ENCODE peak calls at places on chromosomes 12 and 14, in seven cellular contexts. V, P, A, F, T, C and L are unnamed samples.

GRCh38 chr14:53663709-53664108 is 292.9 kb downstream of the BMP4 start:
- DNase-seq in T (peak), P (peak), C (no peak), V (no peak), A (no peak), F (no peak), L (no peak)

GRCh38 chr12:122834921-122835692 is at the start of gene HIP1R:
- DNase-seq in F (no peak), T (no peak), P (peak), C (peak), V (no peak), A (no peak), L (no peak)

GRCh38 chr12:110543252-110543959 is 39.7 kb downstream of the PPTC7 start:
- DNase-seq in C (no peak), T (peak), F (no peak), P (peak), V (peak), A (peak), L (peak)

GRCh38 chr12:59317598-59317997 is 278.2 kb upstream of the SLC16A7 start:
- DNase-seq in P (no peak), F (no peak), V (no peak), A (no peak), C (no peak), T (no peak), L (no peak)

GRCh38 chr12:43147893-43148292 is 404.1 kb downstream of the ADAMTS20 start:
- DNase-seq in F (no peak), C (no peak), T (no peak), A (no peak), V (peak), P (no peak), L (peak)

GRCh38 chr14:66974397-66975025 is 214.7 kb upstream of the GARIN2 start:
- DNase-seq in C (no peak), A (no peak), V (peak), F (no peak), T (no peak), P (no peak), L (peak)

GRCh38 chr14:60349663-60350365 is 100.8 kb downstream of the PPM1A start:
- DNase-seq in P (peak), C (peak), V (peak), A (peak), F (peak), T (no peak), L (no peak)

GRCh38 chr12:39145175-39145999 is 240.0 kb upstream of the CPNE8 start:
- DNase-seq in F (no peak), A (no peak), T (peak), P (no peak), V (no peak), C (no peak), L (no peak)

GRCh38 chr14:85688024-85688423 is 158.1 kb downstream of the FLRT2 start:
- DNase-seq in T (no peak), A (no peak), P (peak), F (no peak), C (no peak), V (no peak), L (no peak)

GRCh38 chr14:52054678-52055077 is 14.2 kb downstream of the NID2 start:
- DNase-seq in P (no peak), A (no peak), F (no peak), T (no peak), V (no peak), C (no peak), L (no peak)

GRCh38 chr12:105485926-105486325 is 155.4 kb downstream of the C12orf75 start:
- DNase-seq in T (no peak), F (no peak), V (peak), C (no peak), P (peak), A (no peak), L (no peak)

GRCh38 chr12:111600296-111600562 is 1.1 kb upstream of the ATXN2 start:
- DNase-seq in V (no peak), A (no peak), P (no peak), T (no peak), C (no peak), F (no peak), L (no peak)

GRCh38 chr12:99670635-99671034 is 23.1 kb downstream of the GARIN6 start:
- DNase-seq in V (peak), C (no peak), T (no peak), P (no peak), F (no peak), A (no peak), L (peak)

GRCh38 chr12:82877963-82878362 is 191.3 kb downstream of the TMTC2 start:
- DNase-seq in C (no peak), P (no peak), T (no peak), V (no peak), F (no peak), A (no peak), L (no peak)

GRCh38 chr12:2677142-2677880 is 117.5 kb upstream of the FKBP4 start:
- DNase-seq in F (no peak), V (no peak), C (no peak), A (no peak), T (no peak), P (no peak), L (no peak)

GRCh38 chr12:123971770-123972447 is 722 bp downstream of the CCDC92 start:
- DNase-seq in F (no peak), A (peak), T (peak), C (peak), V (peak), P (peak), L (no peak)

GRCh38 chr12:29741342-29742241 is 42.1 kb downstream of the TMTC1 start:
- DNase-seq in P (peak), A (no peak), V (peak), T (no peak), F (no peak), C (no peak), L (peak)

GRCh38 chr12:12992418-12993175 is 7.5 kb downstream of the HEBP1 start:
- DNase-seq in V (peak), C (no peak), A (peak), P (peak), F (peak), T (no peak), L (no peak)

GRCh38 chr14:76203086-76204001 is 51.6 kb downstream of the GPATCH2L start:
- DNase-seq in C (no peak), A (no peak), V (peak), F (peak), T (no peak), P (peak), L (peak)

GRCh38 chr14:35301334-35302210 is 9.4 kb downstream of the PSMA6 start:
- DNase-seq in C (no peak), V (no peak), P (no peak), F (no peak), A (no peak), T (no peak), L (no peak)

GRCh38 chr12:123150273-123150803 is 552 bp downstream of the PITPNM2 start:
- DNase-seq in A (no peak), T (peak), F (no peak), V (no peak), C (no peak), P (no peak), L (no peak)

GRCh38 chr14:69682607-69683263 is 71.3 kb downstream of the SUSD6 start:
- DNase-seq in C (no peak), V (no peak), P (peak), T (no peak), A (no peak), F (no peak), L (no peak)
- H3K27ac ChIP-seq in C (no peak), V (no peak), P (no peak), T (peak), A (peak), F (no peak), L (peak)

DNA sequence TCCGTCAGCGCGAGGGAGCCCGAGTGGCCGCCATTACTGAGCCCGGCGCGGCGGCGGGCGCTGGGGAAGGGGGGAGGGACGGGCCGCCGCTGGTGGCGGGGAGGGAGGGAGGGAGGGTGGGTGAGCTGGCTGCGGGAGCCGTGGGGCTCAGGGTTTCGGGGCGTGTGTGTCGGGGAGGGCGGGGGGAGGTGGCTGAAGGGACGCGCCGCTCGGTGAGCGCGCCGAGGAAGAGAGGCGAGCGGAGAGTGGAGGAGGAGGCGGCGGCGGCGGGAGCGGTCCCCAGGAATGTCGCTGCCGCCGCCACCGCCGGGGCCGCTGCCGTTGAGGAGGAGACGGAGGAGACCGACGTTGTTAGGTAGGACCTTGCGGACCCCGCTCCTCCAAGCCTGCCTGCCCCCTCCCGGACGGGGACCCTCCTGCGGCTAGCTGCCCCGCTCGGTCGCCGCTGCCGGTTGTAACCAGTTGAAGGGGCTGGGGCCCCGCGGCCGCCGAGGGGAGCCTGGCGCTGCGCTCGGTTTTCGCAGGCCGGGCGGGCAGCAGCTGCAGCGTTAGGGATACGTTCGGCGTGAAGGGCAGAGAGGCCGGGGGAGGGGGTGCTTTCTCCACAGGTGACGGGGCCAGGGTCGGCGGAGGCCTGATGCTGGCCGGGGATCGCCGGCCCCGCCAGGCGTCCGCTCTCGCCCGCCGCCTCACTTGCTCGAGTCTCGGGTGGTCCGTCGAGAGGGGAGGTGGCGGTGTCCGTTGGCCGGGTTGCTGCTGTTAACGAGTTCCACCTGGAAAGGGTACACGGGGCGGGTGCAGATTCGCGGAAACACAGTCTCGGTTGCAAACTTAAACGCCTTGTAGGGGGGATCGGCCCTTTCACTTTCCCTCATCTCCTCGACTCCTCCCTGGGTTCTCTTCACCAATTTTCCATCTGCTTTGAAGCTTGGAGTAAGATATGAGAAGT is at the start of gene ARHGAP5:
- DNase-seq in V (peak), T (no peak), F (no peak), A (peak), P (peak), C (no peak), L (peak)
- TF ChIP-seq CTCF in V (no peak), T (peak), F (peak), A (peak), P (no peak), C (peak), L (peak)

DNA sequence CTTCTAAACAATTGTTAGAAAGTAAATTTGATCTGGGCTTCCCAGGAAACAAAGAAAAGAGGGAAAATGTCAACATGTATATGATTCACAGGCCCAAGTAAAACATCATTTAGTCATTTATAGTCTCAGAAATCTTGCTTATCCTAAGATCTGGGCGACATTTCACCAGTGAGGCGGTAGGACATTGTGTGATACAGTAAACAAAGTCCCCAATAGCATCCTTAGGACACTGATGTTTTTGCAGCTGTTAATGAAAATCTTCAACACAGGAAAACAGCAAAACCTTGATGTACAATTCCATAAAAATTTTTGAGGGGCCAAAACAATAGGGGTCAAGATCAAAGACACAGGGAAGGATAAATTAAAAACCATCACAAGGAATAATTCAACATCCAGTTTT is 20.2 kb downstream of the LMO3 start:
- DNase-seq in F (no peak), C (no peak), T (no peak), V (no peak), A (no peak), P (no peak), L (no peak)
- H3K27ac ChIP-seq in F (no peak), C (no peak), T (peak), V (no peak), A (no peak), P (no peak), L (no peak)

GRCh38 chr14:50855558-50855957 is 16.3 kb upstream of the ABHD12B start:
- DNase-seq in V (no peak), P (peak), A (no peak), F (no peak), T (no peak), C (no peak), L (no peak)
- TF ChIP-seq CTCF in V (no peak), P (no peak), A (no peak), F (peak), T (no peak), C (no peak), L (peak)

GRCh38 chr14:32897724-32898064 is 41.0 kb upstream of the NPAS3 start:
- DNase-seq in V (no peak), A (no peak), T (no peak), P (no peak), F (no peak), C (no peak), L (no peak)
- H3K27ac ChIP-seq in V (no peak), A (peak), T (peak), P (no peak), F (no peak), C (no peak), L (no peak)

GRCh38 chr12:41564816-41565215 is 376.7 kb downstream of the PDZRN4 start:
- DNase-seq in V (no peak), F (no peak), T (no peak), A (no peak), C (no peak), P (no peak), L (no peak)
- TF ChIP-seq CTCF in V (no peak), F (no peak), T (peak), A (no peak), C (no peak), P (no peak), L (peak)

DNA sequence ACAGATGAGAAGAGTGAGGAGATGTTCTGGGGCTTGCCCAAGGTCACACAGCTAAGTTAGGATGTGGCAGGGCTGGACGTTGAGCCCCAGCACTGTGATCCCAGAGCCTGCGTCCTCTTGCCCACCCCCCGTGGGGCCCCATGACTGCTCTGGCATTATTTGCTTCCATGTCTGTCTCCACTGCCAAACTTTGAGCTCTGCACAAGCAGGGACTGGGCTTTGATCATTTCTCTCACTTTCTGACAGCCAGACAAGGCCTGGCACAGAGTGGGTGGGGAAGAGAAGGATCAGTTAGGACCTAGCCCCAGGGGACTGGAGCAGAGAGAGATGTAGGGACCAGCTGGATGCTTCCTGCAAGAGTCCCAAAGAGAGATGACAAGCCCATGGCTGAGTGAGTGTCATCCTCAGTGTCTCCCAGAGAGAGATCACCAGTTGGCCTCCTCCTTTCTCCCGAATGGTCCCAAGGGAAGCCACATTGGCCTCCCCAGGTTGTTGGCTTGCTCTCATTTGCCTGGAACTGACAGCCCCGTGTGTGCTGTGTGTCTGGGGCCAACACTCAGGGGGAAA is 126.7 kb upstream of the PWP1 start:
- DNase-seq in P (no peak), T (no peak), F (no peak), C (no peak), A (no peak), V (no peak), L (no peak)
- H3K27ac ChIP-seq in P (no peak), T (no peak), F (no peak), C (no peak), A (no peak), V (no peak), L (no peak)

DNA sequence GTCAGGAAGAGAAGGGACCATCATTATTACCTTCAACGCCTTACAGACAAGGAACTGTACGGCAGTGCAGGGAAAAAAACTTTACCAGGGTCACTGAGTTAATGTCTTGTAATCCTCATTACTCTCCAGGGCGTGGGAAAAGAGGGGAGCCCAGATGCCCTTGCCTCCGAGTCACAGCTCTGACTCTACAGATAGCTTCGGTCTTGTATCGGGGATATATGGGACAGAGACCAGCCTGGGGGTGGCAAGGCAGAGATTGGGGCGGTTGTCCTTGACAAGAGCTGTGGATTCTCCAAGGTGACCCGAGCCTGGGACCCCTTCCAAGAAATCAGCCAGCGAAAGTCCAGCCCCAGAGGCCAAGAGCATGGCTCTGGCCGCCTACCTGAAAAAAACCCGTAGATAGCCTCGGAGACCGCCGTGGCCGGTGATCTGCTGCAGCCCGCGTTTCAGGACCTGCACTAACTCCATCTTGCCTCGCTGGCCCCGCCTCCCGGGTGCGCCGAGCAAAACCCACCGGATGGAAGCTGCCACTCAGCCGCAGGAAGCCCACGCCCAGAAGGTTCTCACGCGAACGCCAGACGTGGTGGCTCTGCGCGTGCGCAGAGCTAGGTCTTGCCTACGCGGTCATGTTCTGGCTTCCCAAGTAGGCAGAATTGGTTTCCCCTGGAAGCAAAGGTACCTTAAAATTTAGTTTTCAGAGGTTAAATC is at the start of gene NDUFA12:
- DNase-seq in T (peak), A (peak), P (peak), V (peak), F (peak), C (peak), L (peak)
- TF ChIP-seq CTCF in T (peak), A (no peak), P (no peak), V (no peak), F (no peak), C (no peak), L (no peak)

DNA sequence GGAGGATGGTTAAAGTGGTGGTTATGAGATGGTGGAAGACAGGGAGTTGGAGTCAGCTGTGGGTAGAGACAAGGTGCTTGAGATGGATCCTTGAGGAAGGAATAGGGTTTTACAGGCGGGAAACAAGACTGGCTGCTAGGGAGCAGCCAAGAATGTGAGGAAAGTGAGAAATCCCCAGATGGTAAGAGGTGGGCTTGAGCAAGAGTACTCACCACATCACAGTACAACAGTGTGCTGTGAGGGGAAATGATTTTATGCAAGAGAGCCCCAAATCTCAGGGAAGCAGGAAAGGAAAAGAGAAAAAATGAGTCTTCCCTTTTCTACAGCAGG is 7.4 kb downstream of the ATN1 start:
- DNase-seq in P (no peak), V (no peak), C (no peak), T (no peak), A (no peak), F (no peak), L (no peak)
- H3K27ac ChIP-seq in P (peak), V (no peak), C (no peak), T (peak), A (peak), F (no peak), L (no peak)

GRCh38 chr12:26113853-26114719 is 10.8 kb downstream of the BHLHE41 start:
- DNase-seq in C (peak), T (peak), V (peak), P (peak), F (peak), A (peak), L (peak)
- TF ChIP-seq CTCF in C (peak), T (peak), V (peak), P (no peak), F (peak), A (peak), L (peak)